ENCODE peak calls at places on chromosomes 6 and 20, in five cellular contexts. H is neural progenitor cell, Q is H1, C is PC-9, V is GM23338. M is an unnamed sample.

GRCh38 chr6:69584913-69585729 is 211.7 kb downstream of the LMBRD1 start:
- DNase-seq in H (peak), Q (no peak), C (no peak), V (peak), M (no peak)

GRCh38 chr6:89360415-89360999 is 8.0 kb upstream of the UBE2J1 start:
- DNase-seq in H (no peak), Q (no peak), C (no peak), V (no peak), M (no peak)

GRCh38 chr6:30219244-30219643 is 6.0 kb upstream of the TRIM26 start:
- DNase-seq in H (peak), Q (no peak), C (peak), V (peak), M (peak)

GRCh38 chr6:79543411-79543810 is 6.2 kb upstream of the LCA5 start:
- DNase-seq in H (no peak), Q (no peak), C (no peak), V (no peak), M (peak)

GRCh38 chr20:48544402-48545333 is 283.1 kb downstream of the PREX1 start:
- DNase-seq in H (no peak), Q (no peak), C (no peak), V (no peak), M (peak)

GRCh38 chr6:105250523-105250922 is 70.7 kb upstream of the POPDC3 start:
- DNase-seq in H (no peak), Q (no peak), C (peak), V (no peak), M (no peak)

GRCh38 chr6:11217360-11218076 is 14.9 kb downstream of the NEDD9 start:
- DNase-seq in H (no peak), Q (no peak), C (no peak), V (no peak), M (peak)

GRCh38 chr6:11143394-11144371 is 32.2 kb upstream of the ERVFRD-1 start:
- DNase-seq in H (no peak), Q (no peak), C (peak), V (no peak), M (peak)

GRCh38 chr6:166619912-166620311 is 7.1 kb downstream of the RPS6KA2 start:
- DNase-seq in H (no peak), Q (no peak), C (peak), V (no peak), M (peak)

GRCh38 chr20:5827098-5827853 is 77.1 kb downstream of the SHLD1 start:
- DNase-seq in H (no peak), Q (no peak), C (no peak), V (no peak), M (no peak)

GRCh38 chr6:155317186-155317585 is 2.9 kb upstream of the TFB1M start:
- DNase-seq in H (no peak), Q (no peak), C (no peak), V (no peak), M (peak)

GRCh38 chr6:16163535-16164300 is 34.8 kb downstream of the MYLIP start:
- DNase-seq in H (no peak), Q (no peak), C (no peak), V (no peak), M (peak)

GRCh38 chr6:141326426-141326825 is 806.3 kb upstream of the GJE1 start:
- DNase-seq in H (no peak), Q (no peak), C (peak), V (no peak), M (peak)

GRCh38 chr6:11805259-11806053 is 26.9 kb upstream of the ADTRP start:
- DNase-seq in H (peak), Q (peak), C (no peak), V (peak), M (no peak)

GRCh38 chr6:136403166-136403980 is 113.7 kb upstream of the BCLAF1 start:
- DNase-seq in H (no peak), Q (no peak), C (peak), V (no peak), M (peak)

GRCh38 chr6:157222201-157222981 is 100.9 kb downstream of the TMEM242 start:
- DNase-seq in H (no peak), Q (no peak), C (no peak), V (no peak), M (no peak)

DNA sequence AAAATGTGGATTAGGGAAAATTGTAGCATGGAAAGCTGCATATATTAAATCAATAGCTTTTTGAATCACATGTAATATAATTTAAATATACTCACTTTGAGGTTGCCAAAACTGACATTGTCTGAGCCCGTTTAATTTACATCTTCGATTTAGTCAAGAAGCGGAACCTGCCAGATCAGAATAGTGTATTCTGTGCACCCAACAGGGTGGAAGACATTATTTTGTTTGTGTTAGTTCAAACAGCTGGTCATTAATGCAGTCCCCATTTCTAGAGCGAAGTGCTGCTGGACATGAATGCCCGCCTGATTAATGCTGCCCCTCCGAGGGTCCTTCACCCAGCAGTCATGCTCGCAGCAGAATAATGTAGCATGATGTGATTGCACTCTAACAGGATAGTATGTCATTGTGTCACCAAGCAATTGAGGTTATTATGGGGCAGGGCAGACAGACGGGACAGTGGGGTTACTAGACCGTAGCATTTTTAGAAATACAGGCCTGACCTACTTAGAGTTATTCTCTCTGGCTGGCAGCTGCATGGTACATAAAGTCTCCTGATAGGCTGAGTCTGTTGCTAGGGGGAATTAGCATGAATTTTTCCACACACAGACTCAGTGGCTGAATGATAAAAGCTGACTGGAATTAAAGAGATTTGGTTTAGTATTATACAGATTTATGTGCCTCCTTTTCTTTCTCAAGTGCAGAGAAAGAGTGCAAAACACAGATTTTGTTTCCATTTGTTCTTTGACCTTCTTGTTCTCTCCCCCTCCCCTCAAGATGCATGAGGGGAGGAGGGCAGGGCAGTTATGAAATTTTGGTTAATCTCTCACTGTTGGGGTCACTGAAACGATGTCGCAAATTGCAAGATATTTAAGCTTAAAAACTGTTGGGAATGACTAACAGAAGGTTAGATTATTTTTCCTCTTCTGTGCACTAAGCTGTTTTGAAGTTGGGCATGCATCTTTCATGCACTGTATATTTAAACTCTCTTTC is 147.0 kb downstream of the PRL start:
- DNase-seq in H (peak), Q (no peak), C (no peak), V (no peak), M (peak)
- H3K27ac ChIP-seq in H (no peak), Q (no peak), C (no peak), V (no peak), M (no peak)

GRCh38 chr6:124132256-124132655 is 328.6 kb downstream of the NKAIN2 start:
- DNase-seq in H (no peak), Q (no peak), C (no peak), V (no peak), M (no peak)

GRCh38 chr6:124131259-124131658 is 327.6 kb downstream of the NKAIN2 start:
- DNase-seq in H (no peak), Q (no peak), C (peak), V (no peak), M (no peak)

GRCh38 chr6:124131779-124132178 is 328.1 kb downstream of the NKAIN2 start:
- DNase-seq in H (no peak), Q (no peak), C (no peak), V (no peak), M (no peak)
- H3K4me3 ChIP-seq in H (no peak), Q (no peak), C (no peak), V (no peak), M (no peak)

GRCh38 chr20:62472343-62473199 is 3.2 kb downstream of the GATA5 start:
- DNase-seq in H (no peak), Q (no peak), C (no peak), V (no peak), M (no peak)
- TF ChIP-seq EZH2 in H (no peak), Q (no peak), C (no peak), V (no peak), M (no peak)

GRCh38 chr6:44201638-44202303 is 15.0 kb upstream of the MYMX start:
- DNase-seq in H (no peak), Q (no peak), C (no peak), V (no peak), M (no peak)
- H3K27ac ChIP-seq in H (no peak), Q (peak), C (no peak), V (peak), M (no peak)

M was measured in A673.